ENCODE peak calls at places on chromosomes 1 and 21, in four cellular contexts. F is H1, Z is GM12878, X is HepG2. G is an unnamed sample.

GRCh38 chr1:6127587-6128163 is 52.4 kb downstream of the CHD5 start:
- DNase-seq in F (peak; percentile 71), Z (no peak), X (no peak), G (peak; percentile 76)

GRCh38 chr1:107326823-107327445 is 186.1 kb downstream of the NTNG1 start:
- DNase-seq in F (no peak), Z (no peak), X (no peak), G (no peak)

GRCh38 chr1:197770243-197770642 is 5.0 kb downstream of the DENND1B start:
- DNase-seq in F (no peak), Z (no peak), X (no peak), G (no peak)

GRCh38 chr1:64387382-64388066 is 82.4 kb upstream of the CACHD1 start:
- DNase-seq in F (no peak), Z (no peak), X (no peak), G (peak; percentile 23)

GRCh38 chr21:46425061-46425460 is 33.6 kb upstream of the DIP2A start:
- DNase-seq in F (no peak), Z (no peak), X (no peak), G (no peak)

GRCh38 chr1:246008256-246008901 is 498.7 kb downstream of the SMYD3 start:
- DNase-seq in F (no peak), Z (no peak), X (no peak), G (no peak)

GRCh38 chr1:33943978-33944377 is 80.1 kb downstream of the HMGB4 start:
- DNase-seq in F (no peak), Z (no peak), X (no peak), G (no peak)

GRCh38 chr1:2998503-2999100 is 22.7 kb upstream of the ACTRT2 start:
- DNase-seq in F (no peak), Z (no peak), X (no peak), G (no peak)

GRCh38 chr21:34594566-34595234 is 20.2 kb downstream of the RCAN1 start:
- DNase-seq in F (no peak), Z (no peak), X (no peak), G (no peak)

GRCh38 chr1:67227196-67227595 is 60.9 kb downstream of the IL23R start:
- DNase-seq in F (no peak), Z (no peak), X (no peak), G (no peak)

DNA sequence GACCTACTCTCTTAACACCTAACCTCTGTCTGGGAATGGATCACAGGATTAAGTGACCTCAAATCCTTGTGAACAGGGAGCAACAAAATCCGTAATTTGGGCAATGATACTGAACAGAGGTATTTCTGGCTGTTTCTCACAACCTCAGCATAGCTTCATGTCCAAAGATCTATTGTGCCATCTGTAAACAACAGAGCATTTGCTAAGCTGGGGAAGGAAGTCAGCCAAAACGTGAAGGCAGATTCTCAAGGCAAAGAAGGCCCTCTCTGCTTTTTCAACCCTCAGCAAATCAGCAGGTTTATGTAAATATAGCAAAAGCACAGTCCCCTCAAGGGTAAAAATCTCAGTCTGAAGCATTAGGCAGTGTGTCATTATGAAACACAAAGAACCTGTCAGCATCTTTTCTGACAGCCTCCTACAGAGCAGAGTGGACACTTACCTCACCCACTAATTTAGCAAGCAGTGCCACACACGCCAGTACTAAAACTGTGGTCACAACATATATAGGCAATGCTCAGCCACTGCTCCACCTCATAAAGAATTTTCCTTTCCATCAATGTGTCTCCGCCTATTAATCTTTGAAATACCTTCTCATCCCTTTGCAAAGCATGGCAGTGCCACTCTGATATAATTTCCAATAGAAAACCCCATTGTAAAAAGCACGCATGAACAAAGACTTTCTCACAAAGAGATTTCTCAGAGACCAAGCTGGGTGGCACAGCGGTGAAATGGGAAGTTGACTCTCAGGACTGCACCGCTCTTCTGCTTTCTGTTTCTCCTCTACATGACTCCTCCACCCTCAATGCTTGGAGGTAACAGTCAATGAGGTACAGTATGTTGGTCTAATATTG is 188.0 kb downstream of the RERE start:
- DNase-seq in F (no peak), Z (peak; percentile 91), X (peak; percentile 26), G (no peak)
- TF ChIP-seq SIN3A in F (no peak), Z (peak; percentile 40), X (no peak), G (no peak)

GRCh38 chr1:204201651-204202050 is 5.4 kb upstream of the KISS1 start:
- DNase-seq in F (no peak), Z (no peak), X (no peak), G (no peak)
- H3K9me3 ChIP-seq in F (no peaks in the 10 kb centered on the region), Z (no peaks in the 10 kb centered on the region), X (no peaks in the 10 kb centered on the region), G (no peaks in the 10 kb centered on the region)

DNA sequence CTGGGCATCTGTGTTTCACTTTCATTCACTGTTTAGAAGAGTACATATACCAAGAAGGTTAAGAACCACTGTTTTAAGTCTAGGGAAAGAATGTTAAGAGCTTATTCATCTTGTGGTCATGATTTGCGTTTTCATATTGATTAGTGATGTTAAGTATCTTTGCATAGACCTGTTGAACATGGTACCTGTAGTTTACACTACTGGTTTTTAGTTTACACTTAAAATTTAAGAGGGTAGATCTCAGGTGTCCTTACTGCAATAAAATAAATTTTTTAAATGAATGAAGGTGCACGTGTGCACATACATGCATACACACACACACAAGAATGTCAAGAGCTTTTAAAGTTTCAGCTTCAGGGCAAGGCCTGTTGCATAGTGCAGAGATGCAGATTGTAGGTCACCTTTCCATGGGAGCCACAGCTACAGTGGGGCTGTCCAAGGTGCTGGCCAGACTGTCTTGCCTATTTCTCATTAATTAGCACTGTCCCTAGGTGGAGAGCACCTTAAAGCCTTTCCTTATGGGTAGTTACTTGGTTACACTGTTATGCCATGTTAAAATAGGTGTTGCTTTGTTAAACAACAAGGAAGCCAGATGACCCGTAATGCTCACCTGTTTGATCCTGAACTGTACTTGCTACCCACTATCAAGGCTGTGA is 543.0 kb upstream of the DAB1 start:
- DNase-seq in F (no peak), Z (no peak), X (no peak), G (no peak)
- TF ChIP-seq TCF12 in F (no peak), Z (no peak), X (no peak), G (no peak)

GRCh38 chr1:238647877-238648276 is 738.5 kb upstream of the CHRM3 start:
- DNase-seq in F (peak; percentile 84), Z (no peak), X (no peak), G (no peak)

GRCh38 chr1:238639861-238640260 is 746.5 kb upstream of the CHRM3 start:
- DNase-seq in F (no peak), Z (no peak), X (no peak), G (no peak)

DNA sequence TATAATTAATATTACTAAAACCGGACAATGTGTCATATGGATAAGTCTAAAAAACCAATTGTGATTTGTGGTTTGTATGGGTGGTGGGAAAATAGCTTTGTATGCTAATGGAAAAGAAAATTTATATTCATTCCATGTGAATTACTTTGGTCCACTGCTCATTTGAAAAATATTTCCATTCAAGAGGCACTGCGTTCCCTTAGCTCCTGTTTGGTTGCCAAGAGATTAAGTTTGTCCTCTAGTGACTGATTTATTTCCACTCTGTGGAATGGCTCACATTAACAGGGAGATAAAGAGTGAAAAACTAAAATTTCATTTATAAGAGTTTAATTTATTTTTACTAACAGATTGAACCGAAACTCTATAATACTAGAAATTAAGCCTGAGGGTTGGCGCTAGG is 744.1 kb upstream of the CHRM3 start:
- DNase-seq in F (no peak), Z (no peak), X (no peak), G (no peak)
- TF ChIP-seq SIN3A in F (no peak), Z (no peak), X (no peak), G (no peak)

GRCh38 chr1:189764391-189765320 is 713.0 kb downstream of the BRINP3 start:
- DNase-seq in F (no peak), Z (no peak), X (no peak), G (no peak)

GRCh38 chr1:189774721-189775287 is 702.9 kb downstream of the BRINP3 start:
- DNase-seq in F (no peak), Z (no peak), X (peak; percentile 5), G (no peak)

GRCh38 chr1:189775343-189775742 is 702.3 kb downstream of the BRINP3 start:
- DNase-seq in F (no peak), Z (no peak), X (peak; percentile 1), G (no peak)

DNA sequence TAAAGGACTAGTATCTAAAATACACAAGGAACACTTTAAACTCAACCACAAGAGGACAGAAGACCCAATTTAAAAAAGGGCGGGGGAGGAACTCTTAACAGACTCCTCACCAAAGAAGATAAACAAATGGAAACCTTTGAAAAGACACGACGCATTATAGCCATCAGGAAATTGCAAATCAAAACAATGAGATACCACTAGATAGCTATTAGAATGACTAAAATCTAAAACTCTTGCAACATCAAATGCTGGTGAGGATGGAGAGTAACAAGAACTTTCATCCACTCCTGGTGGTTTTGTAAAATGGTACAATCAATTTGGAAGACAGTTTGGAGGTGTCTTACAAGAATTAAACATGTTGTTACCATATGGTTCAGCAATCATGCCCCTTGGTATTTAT is 708.2 kb downstream of the BRINP3 start:
- DNase-seq in F (no peak), Z (no peak), X (no peak), G (no peak)
- H3K9me3 ChIP-seq in F (no peaks in the 10 kb centered on the region), Z (no peaks in the 10 kb centered on the region), X (no peaks in the 10 kb centered on the region), G (no peaks in the 10 kb centered on the region)

GRCh38 chr1:163054056-163054706 is 15.0 kb upstream of the RGS4 start:
- DNase-seq in F (no peak), Z (no peak), X (no peak), G (no peak)
- TF ChIP-seq TCF12 in F (no peak), Z (no peak), X (no peak), G (no peak)

G was measured in SK-N-SH.